ENCODE peak calls at places on chromosomes 3 and 15, in ten cellular contexts. A is A549; V is psoas muscle; S is mesenchymal stem cell; X is CD8-positive, alpha-beta memory T cell; C is AG04450; J is lung; Y is RWPE1; H is CD4-positive, CD25-positive, alpha-beta regulatory T cell; E is left ventricle myocardium inferior. O is an unnamed sample.

GRCh38 chr3:4425055-4425454 is 42.0 kb downstream of the SUMF1 start:
- DNase-seq in A (no peak), V (no peak), S (no peak), X (no peak), C (no peak), J (no peak), Y (no peak), H (no peak), E (no peak), O (no peak)

GRCh38 chr3:107578523-107578922 is 55.8 kb downstream of the BBX start:
- DNase-seq in A (no peak), V (no peak), S (no peak), X (no peak), C (no peak), J (no peak), Y (no peak), H (no peak), E (no peak), O (no peak)

GRCh38 chr15:59549826-59550225 is 61.8 kb upstream of the GCNT3 start:
- DNase-seq in A (no peak), V (no peak), S (no peak), X (no peak), C (no peak), J (no peak), Y (no peak), H (no peak), E (no peak), O (no peak)

GRCh38 chr3:148147896-148148295 is 549.8 kb upstream of the AGTR1 start:
- DNase-seq in A (no peak), V (no peak), S (no peak), X (no peak), C (no peak), J (no peak), Y (no peak), H (no peak), E (no peak), O (no peak)

GRCh38 chr15:50764331-50765201 is 940 bp downstream of the SPPL2A start:
- DNase-seq in A (no peak), V (no peak), S (peak), X (no peak), C (no peak), J (no peak), Y (peak), H (peak), E (no peak), O (no peak)

GRCh38 chr15:78208341-78208844 is 26.0 kb downstream of the ACSBG1 start:
- DNase-seq in A (no peak), V (no peak), S (no peak), X (no peak), C (no peak), J (no peak), Y (no peak), H (no peak), E (no peak), O (no peak)

GRCh38 chr15:52772766-52773165 is 17.4 kb downstream of the ONECUT1 start:
- DNase-seq in A (no peak), V (no peak), S (no peak), X (no peak), C (no peak), J (no peak), Y (no peak), H (no peak), E (no peak), O (peak)

GRCh38 chr3:123758081-123758564 is 126.0 kb downstream of the MYLK start:
- DNase-seq in A (peak), V (no peak), S (peak), X (no peak), C (no peak), J (no peak), Y (no peak), H (no peak), E (no peak), O (no peak)

GRCh38 chr3:114363554-114364202 is 69.8 kb downstream of the TIGIT start:
- DNase-seq in A (peak), V (no peak), S (peak), X (no peak), C (peak), J (no peak), Y (no peak), H (no peak), E (no peak), O (peak)

GRCh38 chr15:76501726-76502125 is 165.2 kb downstream of the ISL2 start:
- DNase-seq in A (no peak), V (no peak), S (peak), X (no peak), C (no peak), J (no peak), Y (no peak), H (no peak), E (no peak), O (peak)

DNA sequence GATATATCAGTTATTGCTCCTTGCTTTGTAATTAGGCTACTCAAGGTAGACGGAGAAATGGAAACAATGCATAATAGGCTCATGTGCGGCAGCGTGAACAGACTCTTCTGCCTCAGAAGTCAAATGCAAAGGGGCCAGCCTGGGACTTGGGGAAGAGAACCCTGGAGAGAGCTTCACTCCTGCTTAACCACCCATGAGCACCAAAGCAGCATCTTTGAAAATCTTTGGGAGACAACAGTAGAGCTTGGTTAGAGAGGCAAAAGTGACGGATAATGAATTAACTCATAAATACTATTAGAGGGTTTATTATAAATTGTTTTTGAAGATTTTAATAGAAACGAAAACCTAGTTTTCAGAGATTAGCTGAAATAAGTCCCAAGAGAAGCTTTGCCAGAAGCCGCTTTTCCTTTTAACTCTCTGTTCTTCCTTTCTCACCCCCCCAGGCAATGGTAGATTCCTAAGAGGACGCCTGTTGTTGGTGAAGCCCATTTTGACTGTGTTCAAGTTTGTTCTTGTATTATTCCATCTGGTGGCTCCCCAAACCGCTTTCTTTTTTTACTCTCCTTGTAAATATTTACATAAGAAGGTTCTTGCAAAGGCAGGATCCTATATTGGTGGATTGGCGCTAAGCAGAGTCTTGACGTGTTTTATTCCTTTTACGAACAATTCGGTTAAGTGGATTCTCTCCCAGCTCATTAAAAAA is 196.0 kb upstream of the TPRG1 start:
- DNase-seq in A (no peak), V (no peak), S (peak), X (no peak), C (no peak), J (no peak), Y (no peak), H (no peak), E (no peak), O (peak)
- H3K27ac ChIP-seq in A (no peak), V (no peak), S (no peak), X (peak), C (no peak), J (no peak), Y (no peak), H (no peak), E (no peak), O (no peak)

GRCh38 chr3:52061116-52061910 is 4.9 kb upstream of the DUSP7 start:
- DNase-seq in A (no peak), V (no peak), S (no peak), X (no peak), C (no peak), J (no peak), Y (peak), H (no peak), E (no peak), O (peak)
- H3K27ac ChIP-seq in A (no peak), V (no peak), S (no peak), X (no peak), C (no peak), J (no peak), Y (peak), H (no peak), E (no peak), O (peak)

DNA sequence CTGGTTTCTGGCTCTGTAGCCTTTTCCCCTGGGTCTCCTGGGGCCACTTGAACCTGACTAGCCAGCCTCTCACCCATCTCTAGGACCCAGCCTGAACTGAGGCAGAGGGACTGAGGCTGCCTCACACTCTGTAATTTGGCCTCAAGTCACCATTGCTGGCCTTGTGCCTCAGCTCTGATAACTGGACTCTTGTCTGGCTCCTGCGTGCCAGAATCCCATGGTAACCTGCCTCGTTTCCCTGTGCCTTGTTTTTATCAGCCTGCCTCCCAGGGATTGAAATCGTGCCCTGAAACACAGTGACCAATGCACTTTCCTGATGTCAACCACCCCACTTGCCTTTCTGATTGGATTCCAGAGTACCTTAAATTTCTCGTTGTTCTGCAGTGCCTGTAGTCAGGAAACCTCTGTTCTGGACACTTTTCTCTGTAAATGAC is 27.9 kb downstream of the CRTC3 start:
- DNase-seq in A (no peak), V (peak), S (peak), X (no peak), C (no peak), J (peak), Y (no peak), H (no peak), E (peak), O (no peak)
- H3K27ac ChIP-seq in A (peak), V (peak), S (no peak), X (no peak), C (no peak), J (peak), Y (peak), H (no peak), E (peak), O (no peak)

DNA sequence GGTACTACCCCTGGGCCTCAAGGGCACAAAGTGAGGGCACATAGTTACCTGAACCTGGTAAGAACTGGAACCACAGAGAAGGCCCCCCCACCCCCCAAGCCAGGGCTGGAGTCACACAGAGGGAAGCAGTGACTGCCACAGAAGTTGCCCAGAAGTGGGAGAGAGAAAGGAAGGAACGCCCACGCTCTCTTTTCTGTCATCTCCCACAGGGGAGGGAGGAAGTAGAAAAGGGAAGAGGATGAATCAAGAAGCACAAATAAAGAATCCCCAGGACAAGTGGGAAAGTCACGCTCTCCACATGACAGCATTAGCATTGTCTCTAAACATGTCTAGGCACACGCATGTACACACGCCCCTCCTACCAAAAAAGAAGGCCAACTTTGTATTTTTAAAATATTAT is 114.7 kb upstream of the FRMD4B start:
- DNase-seq in A (no peak), V (no peak), S (no peak), X (no peak), C (no peak), J (no peak), Y (no peak), H (no peak), E (no peak), O (no peak)
- H3K27ac ChIP-seq in A (no peak), V (no peak), S (no peak), X (no peak), C (no peak), J (peak), Y (no peak), H (no peak), E (peak), O (no peak)